ENCODE peak calls at places on chromosomes 4 and X, in eight cellular contexts. T, N, Y, O, M, L, J and X are unnamed samples.

GRCh38 chr4:2691952-2692435 is 64.1 kb downstream of the TNIP2 start:
- DNase-seq in T (no peak), N (no peak), Y (no peak), O (no peak), M (no peak), L (no peak), J (no peak), X (no peak)

GRCh38 chrX:40061871-40062524 is 35.8 kb downstream of the BCOR start:
- DNase-seq in T (no peak), N (no peak), Y (no peak), O (no peak), M (peak), L (no peak), J (no peak), X (no peak)

GRCh38 chr4:103074598-103075434 is 1.7 kb downstream of the SLC9B2 start:
- DNase-seq in T (no peak), N (no peak), Y (no peak), O (no peak), M (no peak), L (no peak), J (no peak), X (no peak)

GRCh38 chr4:129233691-129234090 is 137.7 kb downstream of the C4orf33 start:
- DNase-seq in T (no peak), N (no peak), Y (no peak), O (peak), M (no peak), L (no peak), J (no peak), X (no peak)

GRCh38 chr4:73620115-73620792 is at the start of gene RASSF6:
- DNase-seq in T (no peak), N (no peak), Y (peak), O (peak), M (peak), L (no peak), J (no peak), X (peak)

GRCh38 chr4:26362745-26363439 is 42.1 kb downstream of the RBPJ start:
- DNase-seq in T (no peak), N (no peak), Y (no peak), O (no peak), M (no peak), L (no peak), J (no peak), X (no peak)

GRCh38 chrX:150476183-150476699 is 92.2 kb upstream of the MTM1 start:
- DNase-seq in T (no peak), N (no peak), Y (no peak), O (no peak), M (no peak), L (no peak), J (peak), X (no peak)

GRCh38 chr4:78667337-78667736 is 108.8 kb upstream of the BMP2K start:
- DNase-seq in T (no peak), N (no peak), Y (no peak), O (no peak), M (no peak), L (no peak), J (no peak), X (no peak)

GRCh38 chr4:8110071-8110986 is 48.3 kb downstream of the ABLIM2 start:
- DNase-seq in T (no peak), N (no peak), Y (no peak), O (no peak), M (peak), L (no peak), J (no peak), X (peak)

GRCh38 chr4:5751073-5751917 is 40.3 kb downstream of the EVC start:
- DNase-seq in T (no peak), N (no peak), Y (no peak), O (no peak), M (peak), L (no peak), J (peak), X (no peak)

GRCh38 chrX:34585561-34585960 is 71.5 kb downstream of the TMEM47 start:
- DNase-seq in T (no peak), N (no peak), Y (no peak), O (no peak), M (no peak), L (no peak), J (peak), X (no peak)

GRCh38 chr4:66266035-66266434 is 595.7 kb upstream of the EPHA5 start:
- DNase-seq in T (no peak), N (no peak), Y (no peak), O (peak), M (no peak), L (no peak), J (no peak), X (no peak)

GRCh38 chr4:61173799-61174198 is 26.3 kb upstream of the ADGRL3 start:
- DNase-seq in T (no peak), N (no peak), Y (no peak), O (no peak), M (no peak), L (no peak), J (no peak), X (no peak)

GRCh38 chr4:173145111-173145510 is 23.5 kb upstream of the GALNT7 start:
- DNase-seq in T (no peak), N (no peak), Y (no peak), O (no peak), M (no peak), L (no peak), J (peak), X (no peak)